ENCODE peak calls at places on chromosomes 13 and 19, in seven cellular contexts. One of them, this sample, is unnamed.
A peak's percentile ranks its signal among the peaks of the same experiment; 100 is the strongest.

GRCh38 chr19:33446918-33447293 is 73.4 kb downstream of the CEBPG start:
- DNase-seq in colonic mucosa: no peak
- DNase-seq in heart left ventricle: no peak
- DNase-seq in left ventricle myocardium inferior: peak; percentile 7
- DNase-seq in fibroblast of lung: no peak
- DNase-seq in mucosa of descending colon: no peak
- DNase-seq in A673: no peak
- DNase-seq in this sample: no peak

GRCh38 chr13:109745060-109745459 is 41.3 kb downstream of the IRS2 start:
- DNase-seq in mucosa of descending colon: no peak
- DNase-seq in A673: no peak
- DNase-seq in left ventricle myocardium inferior: no peak
- DNase-seq in heart left ventricle: no peak
- DNase-seq in colonic mucosa: no peak
- DNase-seq in fibroblast of lung: no peak
- DNase-seq in this sample: no peak

GRCh38 chr19:4547303-4548237 is 7.7 kb upstream of the LRG1 start:
- DNase-seq in heart left ventricle: no peak
- DNase-seq in fibroblast of lung: no peak
- DNase-seq in left ventricle myocardium inferior: no peak
- DNase-seq in colonic mucosa: peak; percentile 88
- DNase-seq in mucosa of descending colon: no peak
- DNase-seq in A673: no peak
- DNase-seq in this sample: peak; percentile 77

GRCh38 chr19:55250262-55251036 is 8.4 kb downstream of the PPP6R1 start:
- DNase-seq in colonic mucosa: no peak
- DNase-seq in heart left ventricle: no peak
- DNase-seq in left ventricle myocardium inferior: no peak
- DNase-seq in A673: no peak
- DNase-seq in fibroblast of lung: no peak
- DNase-seq in mucosa of descending colon: no peak
- DNase-seq in this sample: no peak

GRCh38 chr13:101982903-101983302 is 418.9 kb downstream of the FGF14 start:
- DNase-seq in heart left ventricle: no peak
- DNase-seq in fibroblast of lung: no peak
- DNase-seq in mucosa of descending colon: no peak
- DNase-seq in left ventricle myocardium inferior: no peak
- DNase-seq in A673: no peak
- DNase-seq in colonic mucosa: no peak
- DNase-seq in this sample: no peak

GRCh38 chr13:50386527-50387123 is 371.4 kb downstream of the KCNRG start:
- DNase-seq in A673: peak; percentile 34
- DNase-seq in heart left ventricle: no peak
- DNase-seq in colonic mucosa: no peak
- DNase-seq in fibroblast of lung: peak; percentile 68
- DNase-seq in left ventricle myocardium inferior: peak; percentile 25
- DNase-seq in mucosa of descending colon: no peak
- DNase-seq in this sample: no peak

GRCh38 chr13:107864543-107865460 is 350.5 kb downstream of the LIG4 start:
- DNase-seq in heart left ventricle: no peak
- DNase-seq in fibroblast of lung: peak; percentile 71
- DNase-seq in colonic mucosa: no peak
- DNase-seq in left ventricle myocardium inferior: no peak
- DNase-seq in A673: peak; percentile 80
- DNase-seq in mucosa of descending colon: peak; percentile 39
- DNase-seq in this sample: no peak

GRCh38 chr13:112892759-112893569 is 76.0 kb upstream of the MCF2L start:
- DNase-seq in mucosa of descending colon: peak; percentile 46
- DNase-seq in heart left ventricle: no peak
- DNase-seq in fibroblast of lung: no peak
- DNase-seq in A673: no peak
- DNase-seq in left ventricle myocardium inferior: no peak
- DNase-seq in colonic mucosa: peak; percentile 62
- DNase-seq in this sample: peak; percentile 47

GRCh38 chr13:21901772-21902708 is 231.2 kb downstream of the FGF9 start:
- DNase-seq in heart left ventricle: peak; percentile 30
- DNase-seq in mucosa of descending colon: no peak
- DNase-seq in fibroblast of lung: no peak
- DNase-seq in left ventricle myocardium inferior: peak; percentile 23
- DNase-seq in A673: no peak
- DNase-seq in colonic mucosa: no peak
- DNase-seq in this sample: no peak

GRCh38 chr13:93298741-93299140 is 72.1 kb downstream of the GPC6 start:
- DNase-seq in left ventricle myocardium inferior: no peak
- DNase-seq in heart left ventricle: no peak
- DNase-seq in A673: no peak
- DNase-seq in fibroblast of lung: peak; percentile 78
- DNase-seq in colonic mucosa: no peak
- DNase-seq in mucosa of descending colon: no peak
- DNase-seq in this sample: no peak

GRCh38 chr13:85525411-85525810 is 273.8 kb downstream of the SLITRK6 start:
- DNase-seq in fibroblast of lung: peak; percentile 26
- DNase-seq in A673: no peak
- DNase-seq in mucosa of descending colon: no peak
- DNase-seq in heart left ventricle: no peak
- DNase-seq in left ventricle myocardium inferior: no peak
- DNase-seq in colonic mucosa: no peak
- DNase-seq in this sample: no peak

DNA sequence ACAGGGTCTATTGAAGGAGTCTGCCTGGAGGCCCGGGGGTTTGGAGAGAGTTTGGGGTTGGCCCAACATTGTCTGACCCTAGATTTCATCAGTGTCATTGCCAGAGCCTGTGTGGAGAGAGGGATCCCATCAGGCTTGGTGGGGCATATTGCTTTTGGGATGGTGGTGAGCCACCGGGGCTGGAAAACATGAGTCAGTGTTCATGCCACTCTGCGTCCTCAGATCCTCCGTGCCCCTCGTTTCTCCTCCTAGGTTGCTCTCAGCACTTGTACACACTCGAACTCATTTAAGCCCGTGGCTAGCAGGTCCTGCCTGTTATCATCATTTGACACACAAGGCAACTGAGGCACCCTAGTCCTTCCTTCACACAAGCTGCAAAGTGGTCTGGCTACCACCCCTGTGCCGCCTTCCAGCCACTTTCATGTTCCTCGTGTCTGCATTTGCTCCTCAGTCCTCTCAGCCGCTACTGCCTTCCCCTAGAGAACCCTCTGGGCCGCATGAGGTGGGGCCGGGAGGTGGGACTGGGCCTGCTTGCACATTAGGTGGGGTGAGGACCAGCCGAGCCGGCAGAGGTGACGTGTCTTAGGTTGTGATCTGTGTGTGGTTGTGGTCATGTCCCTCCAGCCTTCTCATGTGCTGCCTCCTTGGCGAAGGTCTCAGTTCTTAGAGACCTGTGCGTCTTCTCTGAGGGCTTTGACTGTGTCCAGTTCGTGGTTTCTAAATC is 3.6 kb downstream of the NACC1 start:
- DNase-seq in fibroblast of lung: no peak
- DNase-seq in mucosa of descending colon: no peak
- DNase-seq in left ventricle myocardium inferior: no peak
- DNase-seq in heart left ventricle: no peak
- DNase-seq in A673: no peak
- DNase-seq in colonic mucosa: no peak
- DNase-seq in this sample: no peak
- H3K4me3 ChIP-seq in fibroblast of lung: no peak overlapping the region
- H3K4me3 ChIP-seq in mucosa of descending colon: no peak overlapping the region
- H3K4me3 ChIP-seq in left ventricle myocardium inferior: no peak overlapping the region
- H3K4me3 ChIP-seq in heart left ventricle: no peak overlapping the region
- H3K4me3 ChIP-seq in A673: peak overlapping the region; percentile 82
- H3K4me3 ChIP-seq in colonic mucosa: no peak overlapping the region
- H3K4me3 ChIP-seq in this sample: no peak overlapping the region

DNA sequence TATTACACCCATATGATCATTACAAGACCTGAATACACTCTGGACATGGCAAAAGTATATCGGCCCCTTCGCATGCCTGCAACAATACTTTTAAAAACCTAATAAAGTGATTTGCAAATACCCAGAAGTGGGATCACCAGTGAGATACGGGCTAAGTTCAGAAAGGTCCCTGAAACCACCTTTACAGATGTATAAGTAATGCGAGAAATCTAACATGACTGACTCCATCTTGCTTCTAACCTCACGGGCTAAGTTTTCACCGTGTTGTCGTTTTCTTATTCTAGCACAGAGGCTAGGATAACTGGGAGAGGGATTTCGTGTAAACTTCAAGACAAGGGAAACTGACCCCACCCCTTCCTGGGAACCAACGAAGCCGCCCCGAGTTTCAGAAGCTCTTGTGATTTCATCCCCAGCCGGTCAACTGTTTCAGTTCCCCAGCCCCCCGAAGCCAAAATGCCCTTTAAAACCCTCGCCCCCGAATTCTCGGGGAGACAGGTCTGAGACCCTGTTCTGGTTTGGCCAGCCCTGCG is 703 bp downstream of the NEK3 start:
- DNase-seq in mucosa of descending colon: peak; percentile 70
- DNase-seq in colonic mucosa: peak; percentile 68
- DNase-seq in fibroblast of lung: peak; percentile 50
- DNase-seq in left ventricle myocardium inferior: peak; percentile 51
- DNase-seq in A673: peak; percentile 37
- DNase-seq in heart left ventricle: peak; percentile 49
- DNase-seq in this sample: peak; percentile 46
- H3K4me1 ChIP-seq in mucosa of descending colon: peaks cover 23% of the 10 kb centered on the region
- H3K4me1 ChIP-seq in colonic mucosa: peaks cover 18% of the 10 kb centered on the region
- H3K4me1 ChIP-seq in fibroblast of lung: peaks cover 5% of the 10 kb centered on the region
- H3K4me1 ChIP-seq in left ventricle myocardium inferior: peaks cover 49% of the 10 kb centered on the region
- H3K4me1 ChIP-seq in A673: peaks cover 22% of the 10 kb centered on the region
- H3K4me1 ChIP-seq in heart left ventricle: peaks cover 25% of the 10 kb centered on the region
- H3K4me1 ChIP-seq in this sample: peaks cover 28% of the 10 kb centered on the region

GRCh38 chr19:41352279-41352608 is 1.5 kb downstream of the TGFB1 start:
- DNase-seq in A673: no peak
- DNase-seq in mucosa of descending colon: no peak
- DNase-seq in heart left ventricle: no peak
- DNase-seq in left ventricle myocardium inferior: no peak
- DNase-seq in fibroblast of lung: no peak
- DNase-seq in colonic mucosa: no peak
- DNase-seq in this sample: no peak

GRCh38 chr19:41354343-41354974 is 737 bp upstream of the TGFB1 start:
- DNase-seq in fibroblast of lung: no peak
- DNase-seq in mucosa of descending colon: no peak
- DNase-seq in colonic mucosa: peak; percentile 28
- DNase-seq in left ventricle myocardium inferior: peak; percentile 28
- DNase-seq in A673: no peak
- DNase-seq in heart left ventricle: no peak
- DNase-seq in this sample: no peak

GRCh38 chr19:41351339-41352245 is 2.1 kb downstream of the TGFB1 start:
- DNase-seq in heart left ventricle: peak; percentile 78
- DNase-seq in left ventricle myocardium inferior: peak; percentile 75
- DNase-seq in mucosa of descending colon: peak; percentile 68
- DNase-seq in A673: no peak
- DNase-seq in fibroblast of lung: peak; percentile 64
- DNase-seq in colonic mucosa: peak; percentile 72
- DNase-seq in this sample: peak; percentile 85

GRCh38 chr19:41353466-41354342 is at the start of gene TGFB1:
- DNase-seq in heart left ventricle: peak; percentile 91
- DNase-seq in colonic mucosa: peak; percentile 82
- DNase-seq in A673: peak; percentile 89
- DNase-seq in left ventricle myocardium inferior: peak; percentile 89
- DNase-seq in mucosa of descending colon: peak; percentile 84
- DNase-seq in fibroblast of lung: peak; percentile 85
- DNase-seq in this sample: peak; percentile 94

GRCh38 chr19:41352609-41353465 is 885 bp downstream of the TGFB1 start:
- DNase-seq in colonic mucosa: peak; percentile 73
- DNase-seq in A673: peak; percentile 62
- DNase-seq in left ventricle myocardium inferior: peak; percentile 76
- DNase-seq in mucosa of descending colon: peak; percentile 70
- DNase-seq in fibroblast of lung: peak; percentile 44
- DNase-seq in heart left ventricle: peak; percentile 76
- DNase-seq in this sample: peak; percentile 81
- TF ChIP-seq CTCF in colonic mucosa: peak; percentile 31
- TF ChIP-seq CTCF in A673: peak; percentile 68
- TF ChIP-seq CTCF in left ventricle myocardium inferior: peak; percentile 48
- TF ChIP-seq CTCF in mucosa of descending colon: peak; percentile 27
- TF ChIP-seq CTCF in fibroblast of lung: peak; percentile 41
- TF ChIP-seq CTCF in heart left ventricle: peak; percentile 52
- TF ChIP-seq CTCF in this sample: peak; percentile 62

GRCh38 chr19:46860125-46860845 is 512 bp upstream of the ARHGAP35 start:
- DNase-seq in A673: peak; percentile 100
- DNase-seq in colonic mucosa: peak; percentile 98
- DNase-seq in fibroblast of lung: peak; percentile 98
- DNase-seq in left ventricle myocardium inferior: peak; percentile 99
- DNase-seq in heart left ventricle: peak; percentile 99
- DNase-seq in mucosa of descending colon: peak; percentile 98
- DNase-seq in this sample: peak; percentile 98

GRCh38 chr19:46862504-46862835 is 1.7 kb downstream of the ARHGAP35 start:
- DNase-seq in mucosa of descending colon: no peak
- DNase-seq in A673: no peak
- DNase-seq in fibroblast of lung: no peak
- DNase-seq in colonic mucosa: no peak
- DNase-seq in left ventricle myocardium inferior: no peak
- DNase-seq in heart left ventricle: no peak
- DNase-seq in this sample: no peak

GRCh38 chr19:46861691-46862503 is 1.1 kb downstream of the ARHGAP35 start:
- DNase-seq in left ventricle myocardium inferior: no peak
- DNase-seq in colonic mucosa: peak; percentile 53
- DNase-seq in heart left ventricle: peak; percentile 25
- DNase-seq in mucosa of descending colon: peak; percentile 32
- DNase-seq in fibroblast of lung: no peak
- DNase-seq in A673: peak; percentile 28
- DNase-seq in this sample: no peak

GRCh38 chr19:46860846-46861690 is at the start of gene ARHGAP35:
- DNase-seq in mucosa of descending colon: peak; percentile 47
- DNase-seq in left ventricle myocardium inferior: no peak
- DNase-seq in fibroblast of lung: no peak
- DNase-seq in heart left ventricle: no peak
- DNase-seq in A673: peak; percentile 29
- DNase-seq in colonic mucosa: peak; percentile 51
- DNase-seq in this sample: peak; percentile 66

DNA sequence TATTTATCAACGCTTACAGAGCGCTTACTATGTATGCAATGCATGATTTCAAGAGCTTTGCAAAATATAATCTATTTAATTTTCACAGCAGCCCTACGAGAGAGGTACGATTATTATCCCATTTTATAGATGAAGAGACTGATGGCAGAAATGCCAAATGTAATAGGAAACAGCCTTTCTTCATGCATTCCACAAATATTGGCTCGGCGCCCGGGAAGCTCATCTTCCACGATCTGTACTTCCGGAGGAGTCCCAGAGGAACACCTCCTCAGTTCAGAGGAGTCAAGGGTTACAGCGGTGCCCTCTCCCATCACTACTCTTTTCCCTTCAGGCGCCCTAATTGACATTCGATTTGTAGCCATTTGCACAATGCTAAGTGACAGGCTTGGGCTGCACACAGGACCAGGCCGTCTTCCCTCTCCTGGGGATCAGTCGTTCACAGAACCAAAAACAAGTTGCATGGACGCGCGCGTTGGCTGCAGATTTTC is 1.1 kb upstream of the ARHGAP35 start:
- DNase-seq in left ventricle myocardium inferior: peak; percentile 75
- DNase-seq in fibroblast of lung: no peak
- DNase-seq in A673: peak; percentile 98
- DNase-seq in mucosa of descending colon: peak; percentile 73
- DNase-seq in colonic mucosa: peak; percentile 77
- DNase-seq in heart left ventricle: peak; percentile 70
- DNase-seq in this sample: peak; percentile 70
- H3K4me3 ChIP-seq in left ventricle myocardium inferior: peak overlapping the region; percentile 79
- H3K4me3 ChIP-seq in fibroblast of lung: peak overlapping the region; percentile 65
- H3K4me3 ChIP-seq in A673: peak overlapping the region; percentile 88
- H3K4me3 ChIP-seq in mucosa of descending colon: peak overlapping the region; percentile 83
- H3K4me3 ChIP-seq in colonic mucosa: peak overlapping the region; percentile 90
- H3K4me3 ChIP-seq in heart left ventricle: peak overlapping the region; percentile 88
- H3K4me3 ChIP-seq in this sample: peak overlapping the region; percentile 87